ENCODE peak calls at places on chromosomes 1 and 21, in five cellular contexts. C is CD8-positive, alpha-beta T cell; G is fibroblast of mammary gland; J is brain microvascular endothelial cell; E is cardiac fibroblast. R is an unnamed sample.

GRCh38 chr1:22916469-22916817 is 56.2 kb downstream of the LACTBL1 start:
- DNase-seq in G (no peak), J (no peak), E (no peak), C (no peak), R (no peak)

GRCh38 chr1:32538887-32539583 is at the start of gene ZBTB8A:
- DNase-seq in C (no peak), E (peak), G (peak), J (peak), R (peak)

GRCh38 chr1:54976747-54977146 is 3.7 kb upstream of the TMEM61 start:
- DNase-seq in C (no peak), G (no peak), E (no peak), J (no peak), R (no peak)

GRCh38 chr21:17697474-17697873 is 84.8 kb upstream of the BTG3 start:
- DNase-seq in G (no peak), J (no peak), E (no peak), C (no peak), R (no peak)

GRCh38 chr1:117284408-117285215 is 73.9 kb upstream of the VTCN1 start:
- DNase-seq in J (peak), C (no peak), G (peak), E (peak), R (peak)

GRCh38 chr1:6075747-6076146 is 30.1 kb downstream of the KCNAB2 start:
- DNase-seq in E (peak), C (no peak), G (peak), J (no peak), R (no peak)

GRCh38 chr21:16037386-16037785 is 307.6 kb downstream of the USP25 start:
- DNase-seq in E (peak), G (no peak), J (no peak), C (no peak), R (no peak)

GRCh38 chr1:76121850-76122249 is 47.3 kb downstream of the ST6GALNAC3 start:
- DNase-seq in J (no peak), E (no peak), C (no peak), G (no peak), R (no peak)

GRCh38 chr1:27382950-27383627 is at the start of gene CD164L2:
- DNase-seq in J (no peak), E (no peak), G (no peak), C (no peak), R (no peak)

GRCh38 chr1:1170891-1171550 is 2.7 kb upstream of the TTLL10 start:
- DNase-seq in E (no peak), J (no peak), G (no peak), C (no peak), R (no peak)

GRCh38 chr1:15736035-15736665 is at the start of gene SLC25A34:
- DNase-seq in G (no peak), C (no peak), E (no peak), J (no peak), R (no peak)
- TF ChIP-seq CTCF in G (no peak), C (no peak), E (no peak), J (no peak), R (no peak)

DNA sequence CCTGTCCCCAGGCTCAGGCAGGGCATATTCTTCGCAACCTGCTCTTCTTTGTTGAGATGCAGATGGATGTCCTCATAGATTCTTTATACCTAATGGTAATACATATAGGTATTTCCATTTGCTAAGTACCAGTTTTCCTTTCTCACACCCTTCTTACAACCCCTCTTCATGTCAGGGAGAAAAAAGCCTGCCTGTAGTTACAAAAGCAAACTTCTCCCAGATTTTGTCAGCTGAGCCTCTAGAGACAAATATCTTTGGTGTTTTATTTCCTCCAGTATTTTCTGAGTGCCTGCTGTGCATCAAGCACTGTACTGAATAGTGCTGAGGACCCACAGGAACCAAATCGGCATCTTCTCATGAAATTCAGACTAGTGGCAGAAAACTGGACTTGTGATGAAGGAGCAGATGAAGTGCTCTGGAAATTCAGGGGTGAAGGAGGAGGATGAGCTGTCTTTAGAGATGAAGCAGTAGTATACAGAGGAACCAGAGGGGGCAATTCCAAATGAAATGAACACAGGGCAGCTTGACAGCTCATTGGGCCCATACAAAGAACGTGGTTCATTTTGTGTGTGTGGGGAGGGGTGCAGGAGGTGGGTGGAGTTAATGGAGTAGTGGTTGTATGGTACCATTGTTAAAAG is 33.4 kb downstream of the SLC2A1 start:
- DNase-seq in J (no peak), E (no peak), C (no peak), G (no peak), R (no peak)
- H3K4me3 ChIP-seq in J (peak), E (peak), C (peak), G (peak), R (peak)

GRCh38 chr21:38621132-38621531 is 122.9 kb upstream of the ERG start:
- DNase-seq in J (no peak), G (no peak), E (no peak), C (no peak), R (no peak)
- TF ChIP-seq CTCF in J (no peak), G (no peak), E (no peak), C (no peak), R (no peak)

GRCh38 chr1:109750241-109750882 is 9.5 kb upstream of the GSTM3 start:
- DNase-seq in C (peak), J (no peak), G (no peak), E (no peak), R (no peak)

GRCh38 chr1:109749221-109749620 is 8.4 kb upstream of the GSTM3 start:
- DNase-seq in J (no peak), G (no peak), E (no peak), C (no peak), R (no peak)

GRCh38 chr1:109754738-109755137 is 9.0 kb downstream of the EPS8L3 start:
- DNase-seq in C (no peak), J (no peak), G (no peak), E (no peak), R (no peak)

GRCh38 chr1:109750920-109751319 is 10.1 kb upstream of the GSTM3 start:
- DNase-seq in J (no peak), G (no peak), E (no peak), C (peak), R (no peak)

GRCh38 chr1:109751531-109752260 is 10.9 kb upstream of the GSTM3 start:
- DNase-seq in J (no peak), C (peak), E (no peak), G (no peak), R (no peak)
- H3K4me3 ChIP-seq in J (no peak), C (no peak), E (no peak), G (no peak), R (no peak)

DNA sequence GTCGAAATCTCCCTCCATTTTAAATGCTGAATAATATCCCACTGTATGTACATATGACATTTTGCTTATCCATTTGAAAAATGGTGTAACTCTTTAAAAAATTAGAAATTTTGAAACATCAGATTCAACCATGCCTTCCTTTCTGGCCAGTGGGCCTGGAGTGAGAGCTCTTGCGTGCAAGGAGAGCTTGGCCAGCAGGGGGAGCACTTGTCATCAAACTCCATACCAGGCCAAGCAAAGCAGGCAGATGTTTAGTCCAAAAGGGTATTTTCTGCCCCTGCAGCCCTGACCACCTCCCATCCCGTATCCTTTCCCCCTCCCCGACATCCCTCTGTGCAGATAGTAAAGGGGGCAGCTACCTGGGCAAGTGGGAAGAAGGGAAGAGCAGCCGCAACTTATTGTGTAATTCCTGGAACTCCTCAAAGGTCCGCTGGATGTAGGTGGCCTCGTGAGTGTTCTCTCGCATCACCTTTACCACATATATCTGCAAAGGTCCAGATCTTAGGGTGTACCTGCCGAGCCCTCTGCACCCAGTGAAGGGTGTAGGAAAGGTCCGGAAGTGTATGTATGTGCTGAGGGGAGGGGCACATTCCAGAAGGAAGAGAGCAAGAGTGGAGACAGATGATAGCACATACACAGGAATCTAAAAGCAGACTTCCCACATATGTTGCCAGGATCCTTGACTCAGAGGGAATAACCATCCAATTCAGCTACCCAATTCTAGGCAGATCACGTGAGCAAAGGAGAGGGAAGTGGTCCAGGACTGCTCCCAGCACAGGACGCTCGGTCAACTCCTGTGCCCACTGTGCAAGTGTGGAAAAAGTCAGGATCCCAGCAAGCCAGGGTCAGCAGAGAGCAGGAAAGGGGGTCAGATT is 19.9 kb upstream of the PPP1R15B start:
- DNase-seq in C (peak), J (peak), G (peak), E (peak), R (peak)
- TF ChIP-seq CTCF in C (peak), J (peak), G (peak), E (peak), R (peak)

GRCh38 chr1:38962113-38962512 is 20.5 kb upstream of the RHBDL2 start:
- DNase-seq in G (peak), E (peak), J (peak), C (no peak), R (peak)

GRCh38 chr1:38962560-38962959 is 20.9 kb upstream of the RHBDL2 start:
- DNase-seq in J (no peak), G (peak), C (no peak), E (peak), R (peak)

GRCh38 chr1:38958967-38959366 is 17.3 kb upstream of the RHBDL2 start:
- DNase-seq in J (peak), E (peak), C (no peak), G (peak), R (peak)

GRCh38 chr1:38964140-38964548 is 22.5 kb upstream of the RHBDL2 start:
- DNase-seq in C (peak), G (no peak), E (no peak), J (no peak), R (no peak)
- H3K4me3 ChIP-seq in C (no peak), G (no peak), E (no peak), J (no peak), R (no peak)

GRCh38 chr1:204621996-204622395 is 63.5 kb downstream of the LRRN2 start:
- DNase-seq in C (no peak), J (no peak), E (no peak), G (no peak), R (no peak)

GRCh38 chr1:204621391-204621790 is 64.1 kb downstream of the LRRN2 start:
- DNase-seq in C (no peak), G (no peak), J (no peak), E (peak), R (no peak)

GRCh38 chr1:204624631-204625216 is 60.8 kb downstream of the LRRN2 start:
- DNase-seq in J (no peak), G (no peak), C (no peak), E (no peak), R (no peak)

GRCh38 chr1:204623365-204623893 is 62.1 kb downstream of the LRRN2 start:
- DNase-seq in E (peak), C (no peak), G (peak), J (peak), R (peak)

DNA sequence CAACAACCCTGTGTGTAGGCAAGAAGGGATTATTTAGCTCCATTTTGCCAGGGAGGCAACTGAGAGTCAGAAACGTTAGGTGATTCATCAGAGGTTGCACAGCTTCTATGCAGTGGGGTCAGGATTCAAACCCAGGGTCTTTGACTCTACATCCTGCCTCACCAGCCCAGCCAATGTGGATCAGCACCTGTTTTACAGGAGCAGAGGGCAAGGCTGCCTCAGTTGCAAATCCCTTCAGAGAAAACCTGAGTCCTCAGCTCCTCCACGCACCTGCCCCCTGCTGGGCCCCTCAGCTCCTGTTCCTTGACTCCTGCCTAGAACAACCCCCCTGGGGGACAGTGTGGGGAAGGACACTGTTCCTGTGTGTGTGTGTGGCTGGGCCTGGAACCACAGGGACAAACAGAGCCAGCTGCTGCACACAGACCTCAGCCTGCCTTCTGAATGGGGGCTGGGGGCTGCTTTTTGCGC is 61.6 kb downstream of the LRRN2 start:
- DNase-seq in C (no peak), G (no peak), E (no peak), J (no peak), R (peak)
- TF ChIP-seq CTCF in C (no peak), G (peak), E (peak), J (peak), R (peak)

DNA sequence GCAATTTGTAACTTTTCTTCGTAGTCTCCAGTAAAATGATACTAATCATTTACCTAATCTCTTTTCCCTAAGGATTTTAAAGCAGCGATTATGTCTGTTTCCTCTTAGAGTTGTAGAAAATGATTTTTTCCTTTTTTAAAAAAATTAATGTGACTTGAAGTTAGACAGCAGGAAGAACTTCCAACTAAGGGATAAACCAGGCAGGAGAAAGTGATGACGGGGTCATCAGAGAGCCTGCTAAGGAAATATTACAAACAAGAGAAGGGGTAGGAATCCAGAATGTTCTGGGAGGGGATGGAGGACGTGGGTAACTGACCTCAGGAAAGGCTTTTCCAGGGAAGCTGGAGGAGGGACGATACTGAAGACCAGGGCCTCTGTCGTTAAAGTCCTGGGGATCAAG is 8.8 kb upstream of the ETV3L start:
- DNase-seq in J (no peak), G (no peak), C (no peak), E (no peak), R (no peak)
- H3K4me3 ChIP-seq in J (no peak), G (no peak), C (no peak), E (no peak), R (no peak)